ENCODE peak calls at places on chromosomes 6 and 20, in four cellular contexts. J, H, Q and D are unnamed samples.

GRCh38 chr6:44527191-44527960 is 139.9 kb downstream of the CDC5L start:
- DNase-seq in H (no peak), J (no peak), Q (no peak), D (no peak)

GRCh38 chr6:157487110-157487773 is 106.3 kb downstream of the ZDHHC14 start:
- DNase-seq in J (no peak), Q (no peak), H (peak), D (no peak)

GRCh38 chr20:63973636-63974401 is 4.1 kb upstream of the ZNF512B start:
- DNase-seq in Q (peak), H (peak), J (peak), D (peak)

GRCh38 chr6:134363323-134364039 is 45.6 kb upstream of the SGK1 start:
- DNase-seq in H (peak), J (no peak), Q (no peak), D (no peak)

GRCh38 chr6:109441069-109441816 is 719 bp downstream of the SMPD2 start:
- DNase-seq in J (peak), H (peak), Q (peak), D (peak)

GRCh38 chr6:64679411-64679810 is 1027.6 kb downstream of the EYS start:
- DNase-seq in Q (no peak), J (no peak), H (no peak), D (no peak)

GRCh38 chr6:138086573-138087196 is 20.5 kb downstream of the PERP start:
- DNase-seq in H (peak), Q (no peak), J (no peak), D (no peak)

GRCh38 chr6:43826739-43827138 is 56.7 kb downstream of the VEGFA start:
- DNase-seq in H (no peak), Q (no peak), J (no peak), D (no peak)

GRCh38 chr6:44049163-44049988 is 77.9 kb downstream of the MRPL14 start:
- DNase-seq in Q (peak), H (no peak), J (peak), D (no peak)

GRCh38 chr6:63882208-63882607 is 246.6 kb downstream of the PHF3 start:
- DNase-seq in Q (no peak), J (no peak), H (no peak), D (no peak)

GRCh38 chr6:32046450-32047083 is 8.4 kb downstream of the CYP21A2 start:
- DNase-seq in H (no peak), Q (no peak), J (no peak), D (peak)

GRCh38 chr6:26016326-26017275 is 54.0 kb downstream of the TRIM38 start:
- DNase-seq in H (no peak), Q (no peak), J (no peak), D (no peak)

GRCh38 chr20:46698788-46699187 is 9.5 kb upstream of the TP53RK start:
- DNase-seq in H (no peak), Q (no peak), J (no peak), D (no peak)

GRCh38 chr6:24410622-24411021 is 7.9 kb downstream of the MRS2 start:
- DNase-seq in Q (no peak), H (no peak), J (no peak), D (no peak)
- TF ChIP-seq CTCF in Q (no peak), H (no peak), J (no peak), D (no peak)

GRCh38 chr20:37282558-37282957 is 6.9 kb upstream of the MANBAL start:
- DNase-seq in H (peak), Q (no peak), J (no peak), D (no peak)
- TF ChIP-seq CTCF in H (no peak), Q (no peak), J (no peak), D (no peak)

DNA sequence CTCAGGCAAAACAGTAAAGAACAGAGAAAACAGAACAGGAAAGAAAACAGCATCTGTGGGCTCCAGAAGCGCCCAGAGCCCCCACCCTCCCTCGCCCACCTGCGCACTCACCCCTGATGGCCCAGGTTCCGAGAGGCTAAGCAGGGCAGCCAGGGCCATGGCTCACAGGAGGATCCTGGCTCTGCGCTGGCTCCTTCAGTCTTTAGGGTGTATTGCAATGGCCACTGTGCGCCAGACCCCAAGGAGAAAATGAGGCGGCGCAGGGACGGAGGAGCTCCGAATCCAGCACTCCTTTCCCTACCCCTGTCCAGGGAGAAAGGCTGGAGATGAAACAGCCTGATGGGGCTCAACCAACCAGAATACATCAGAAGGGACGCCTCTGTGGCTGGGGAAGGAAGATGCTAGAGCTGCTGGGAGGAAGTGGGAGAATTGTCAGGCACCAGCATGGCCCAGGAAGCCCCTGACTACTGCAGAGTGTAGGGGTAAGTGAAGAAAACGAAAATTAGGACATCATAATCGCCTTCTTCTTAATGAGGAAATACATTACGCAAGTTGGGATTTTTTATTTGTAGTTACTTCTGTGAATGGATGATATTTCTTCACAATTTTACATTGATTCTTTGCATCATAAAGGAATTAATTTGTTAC is 49.0 kb downstream of the COL11A2 start:
- DNase-seq in Q (no peak), H (no peak), J (no peak), D (no peak)
- TF ChIP-seq CTCF in Q (no peak), H (no peak), J (no peak), D (no peak)

GRCh38 chr20:18066421-18067333 is 9.0 kb upstream of the OVOL2 start:
- DNase-seq in Q (no peak), H (no peak), J (no peak), D (no peak)
- TF ChIP-seq CTCF in Q (no peak), H (no peak), J (no peak), D (peak)

GRCh38 chr6:150355932-150356331 is 12.9 kb upstream of the IYD start:
- DNase-seq in H (no peak), J (no peak), Q (no peak), D (no peak)

GRCh38 chr6:150353445-150353844 is 15.4 kb upstream of the IYD start:
- DNase-seq in J (no peak), H (no peak), Q (no peak), D (no peak)

GRCh38 chr6:150354754-150355571 is 13.8 kb upstream of the IYD start:
- DNase-seq in J (no peak), H (no peak), Q (no peak), D (no peak)

GRCh38 chr6:150347845-150348244 is 21.0 kb upstream of the IYD start:
- DNase-seq in H (no peak), Q (no peak), J (no peak), D (no peak)

GRCh38 chr6:150352321-150353296 is 16.2 kb upstream of the IYD start:
- DNase-seq in H (no peak), Q (no peak), J (no peak), D (no peak)
- TF ChIP-seq CTCF in H (no peak), Q (no peak), J (no peak), D (no peak)

DNA sequence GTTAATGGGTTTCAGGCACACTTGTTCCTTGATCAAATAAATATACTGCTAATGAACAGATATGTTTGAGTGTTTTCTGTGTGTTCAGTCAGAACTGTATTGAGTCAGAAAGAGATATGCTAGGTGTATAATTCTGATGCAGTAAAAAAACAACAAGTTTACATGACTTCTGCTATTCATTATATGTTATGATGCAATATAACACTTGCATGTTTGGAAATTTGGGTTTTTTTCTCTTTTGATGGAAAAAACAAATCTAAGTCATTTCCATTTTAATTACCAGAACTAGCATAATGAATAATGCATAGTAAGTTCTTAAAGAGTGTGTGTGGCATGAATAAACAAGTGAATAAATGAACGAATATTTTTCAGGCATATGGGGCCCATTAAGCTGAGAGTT is 208.4 kb upstream of the NT5E start:
- DNase-seq in H (no peak), Q (no peak), J (no peak), D (no peak)
- TF ChIP-seq CTCF in H (no peak), Q (no peak), J (no peak), D (no peak)

DNA sequence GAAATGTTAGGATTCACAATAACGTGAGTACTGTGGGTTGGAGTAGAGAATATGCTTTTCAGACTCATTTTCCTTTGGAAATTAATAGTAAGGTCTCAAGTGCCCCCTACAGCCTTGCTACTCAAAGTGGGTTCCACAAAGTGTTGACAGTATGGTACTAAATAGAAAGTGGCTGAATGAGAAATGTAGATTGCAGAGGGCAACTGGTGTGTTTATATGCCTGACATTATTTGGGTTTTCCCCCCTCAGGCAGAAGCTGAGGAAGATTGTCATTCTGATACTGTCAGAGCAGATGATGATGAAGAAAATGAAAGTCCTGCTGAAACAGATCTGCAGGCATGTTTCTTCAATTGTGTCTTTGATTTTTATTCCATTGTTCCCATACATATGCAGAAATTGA is 5.6 kb downstream of the FBXO9 start:
- DNase-seq in J (no peak), Q (peak), H (no peak), D (no peak)
- TF ChIP-seq CTCF in J (no peak), Q (no peak), H (no peak), D (no peak)